ENCODE peak calls at places on chromosomes 6 and 20, in five cellular contexts. W is GM12878, L is HepG2, T is K562, Q is A549. I is an unnamed sample.

GRCh38 chr20:62060631-62061541 is 4.8 kb downstream of the TAF4 start:
- DNase-seq in L (no peak), Q (no peak), W (no peak), T (no peak), I (no peak)

GRCh38 chr6:155108070-155108815 is 113.1 kb downstream of the TIAM2 start:
- DNase-seq in T (peak), Q (no peak), L (no peak), W (no peak), I (peak)

GRCh38 chr6:136552054-136552453 is 1.8 kb upstream of the MAP7 start:
- DNase-seq in T (no peak), Q (no peak), W (no peak), L (no peak), I (no peak)

GRCh38 chr6:5249451-5250122 is 11.2 kb downstream of the LYRM4 start:
- DNase-seq in T (no peak), Q (no peak), W (no peak), L (no peak), I (no peak)

GRCh38 chr20:46626799-46627198 is 24.5 kb downstream of the SLC13A3 start:
- DNase-seq in Q (no peak), T (peak), W (no peak), L (no peak), I (no peak)

GRCh38 chr20:560680-561079 is 17.1 kb upstream of the CSNK2A1 start:
- DNase-seq in L (no peak), T (no peak), W (no peak), Q (no peak), I (no peak)

GRCh38 chr6:170010665-170011232 is 259.3 kb downstream of the ERMARD start:
- DNase-seq in W (no peak), Q (no peak), T (no peak), L (no peak), I (no peak)

GRCh38 chr6:118992186-118992795 is 57.3 kb upstream of the MCM9 start:
- DNase-seq in L (no peak), Q (no peak), T (no peak), W (no peak), I (no peak)

GRCh38 chr6:1904898-1905297 is 295.2 kb downstream of the FOXC1 start:
- DNase-seq in W (no peak), T (no peak), Q (no peak), L (no peak), I (no peak)

GRCh38 chr6:161295784-161296183 is 21.9 kb upstream of the AGPAT4 start:
- DNase-seq in W (no peak), Q (no peak), L (no peak), T (no peak), I (no peak)

GRCh38 chr20:48794360-48794759 is 33.4 kb downstream of the PREX1 start:
- DNase-seq in L (no peak), Q (no peak), W (no peak), T (no peak), I (no peak)

GRCh38 chr6:170149681-170150589 is 140.9 kb downstream of the DLL1 start:
- DNase-seq in T (no peak), L (no peak), W (no peak), Q (no peak), I (no peak)

GRCh38 chr6:20213271-20213798 is 1.1 kb upstream of the MBOAT1 start:
- DNase-seq in W (no peak), Q (no peak), T (peak), L (no peak), I (no peak)

GRCh38 chr6:7176208-7176607 is 68.4 kb downstream of the RREB1 start:
- DNase-seq in T (no peak), W (no peak), Q (no peak), L (no peak), I (no peak)

GRCh38 chr6:89503641-89504040 is 70.7 kb downstream of the ANKRD6 start:
- DNase-seq in Q (no peak), L (no peak), T (no peak), W (no peak), I (no peak)

GRCh38 chr20:18978311-18978710 is 164.7 kb downstream of the SCP2D1 start:
- DNase-seq in W (no peak), Q (no peak), L (no peak), T (no peak), I (no peak)

GRCh38 chr6:135331002-135331401 is 149.9 kb downstream of the MYB start:
- DNase-seq in Q (no peak), L (no peak), W (peak), T (no peak), I (no peak)

GRCh38 chr6:37868447-37868825 is 48.9 kb downstream of the ZFAND3 start:
- DNase-seq in L (no peak), T (no peak), Q (no peak), W (no peak), I (peak)

GRCh38 chr20:57380081-57380750 is 11.0 kb upstream of the RBM38 start:
- DNase-seq in Q (no peak), L (no peak), W (no peak), T (no peak), I (no peak)

GRCh38 chr6:167311286-167311685 is 13.6 kb upstream of the TTLL2 start:
- DNase-seq in L (no peak), Q (no peak), T (no peak), W (no peak), I (no peak)

GRCh38 chr6:93219447-93219846 is 199.9 kb downstream of the EPHA7 start:
- DNase-seq in T (no peak), Q (no peak), L (no peak), W (no peak), I (no peak)

GRCh38 chr6:36197739-36198221 is 1.2 kb downstream of the BRPF3 start:
- DNase-seq in W (no peak), T (peak), L (no peak), Q (no peak), I (peak)

GRCh38 chr6:132929141-132929540 is 114.8 kb downstream of the RPS12 start:
- DNase-seq in Q (no peak), T (no peak), W (no peak), L (no peak), I (no peak)

GRCh38 chr6:110595112-110595511 is 118.7 kb upstream of the SLC22A16 start:
- DNase-seq in T (no peak), Q (no peak), W (no peak), L (no peak), I (no peak)

GRCh38 chr6:110587328-110587727 is 110.9 kb upstream of the SLC22A16 start:
- DNase-seq in L (no peak), Q (no peak), W (no peak), T (no peak), I (no peak)

GRCh38 chr6:110589865-110590513 is 113.6 kb upstream of the SLC22A16 start:
- DNase-seq in T (no peak), W (peak), Q (no peak), L (no peak), I (no peak)

GRCh38 chr6:110593637-110594036 is 117.2 kb upstream of the SLC22A16 start:
- DNase-seq in Q (no peak), W (no peak), L (peak), T (no peak), I (no peak)

DNA sequence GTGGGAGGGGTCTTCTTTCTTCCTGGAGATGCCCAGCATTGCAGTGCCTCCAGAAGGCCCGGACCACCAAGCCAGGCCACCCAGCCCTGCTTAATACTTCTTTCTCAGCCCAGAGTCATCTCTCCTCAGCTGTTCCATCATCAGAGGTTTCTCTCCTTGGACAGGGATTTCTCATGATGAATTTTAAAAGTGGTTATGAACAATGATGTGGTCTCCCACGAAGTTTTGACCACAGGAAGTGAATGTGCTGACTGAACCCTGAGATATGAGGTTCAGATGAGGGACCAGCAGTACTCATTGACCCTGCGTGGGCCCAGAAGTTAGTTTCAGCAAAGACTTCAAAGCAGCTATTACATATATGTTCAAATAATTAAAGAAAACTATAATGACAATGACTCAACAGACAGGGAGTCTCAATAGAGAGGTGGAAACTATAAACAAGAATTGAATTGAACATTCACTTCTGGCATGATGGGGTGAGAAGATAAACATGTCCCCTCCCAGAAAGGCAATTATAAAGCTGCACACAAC is 114.5 kb upstream of the SLC22A16 start:
- DNase-seq in Q (no peak), T (no peak), W (peak), L (no peak), I (no peak)
- TF ChIP-seq MYC in Q (no peak), T (no peak), W (no peak), L (no peak), I (no peak)

DNA sequence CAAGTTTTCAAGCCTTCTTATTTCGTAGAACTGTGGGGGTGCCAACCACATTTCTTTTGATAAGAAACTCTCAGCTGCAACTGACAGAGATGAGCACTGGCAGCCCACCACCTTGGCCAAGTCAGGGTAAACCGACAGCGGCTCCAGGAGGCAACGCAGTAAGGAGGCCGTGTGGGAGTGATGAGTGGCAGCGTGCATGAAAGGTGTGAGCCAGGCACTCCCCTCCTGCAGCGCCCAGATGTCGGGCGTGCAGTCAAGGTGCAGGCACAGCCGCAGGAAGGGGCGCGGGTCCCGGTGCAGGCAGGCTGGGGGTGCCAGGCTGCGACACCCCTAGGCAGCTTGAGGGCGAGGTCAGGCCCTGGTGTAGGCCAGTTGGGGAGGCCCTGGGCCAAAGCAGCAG is 49.3 kb upstream of the HDAC2 start:
- DNase-seq in Q (no peak), T (no peak), L (no peak), W (no peak), I (no peak)
- H3K27ac ChIP-seq in Q (no peak), T (no peak), L (no peak), W (no peak), I (no peak)

DNA sequence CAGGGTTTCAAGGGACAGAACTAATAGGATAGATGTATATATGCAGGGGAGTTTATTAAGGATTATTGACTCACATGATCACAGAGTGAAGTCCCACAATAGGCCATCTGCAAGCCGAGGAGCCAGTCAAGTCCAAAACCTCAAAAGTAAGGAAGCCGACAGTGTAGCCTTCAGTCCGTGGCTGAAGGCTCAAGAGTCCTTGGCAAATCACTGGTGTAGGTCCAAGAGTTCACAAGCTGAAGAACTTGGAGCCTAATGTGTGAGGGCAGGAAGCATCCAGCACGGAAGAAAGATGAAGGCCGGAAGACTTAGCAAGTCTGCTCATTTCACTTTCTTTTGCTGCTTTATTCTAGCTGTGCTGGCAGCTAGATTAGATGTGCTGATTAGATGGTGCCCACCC is 128.0 kb downstream of the TNFRSF21 start:
- DNase-seq in L (no peak), T (no peak), Q (no peak), W (no peak), I (no peak)
- TF ChIP-seq MYC in L (no peak), T (no peak), Q (no peak), W (no peak), I (no peak)

GRCh38 chr6:27126815-27127537 is 120.5 kb upstream of the PRSS16 start:
- DNase-seq in L (peak), Q (peak), W (peak), T (peak), I (peak)
- H3K27ac ChIP-seq in L (no peak), Q (peak), W (peak), T (peak), I (no peak)

DNA sequence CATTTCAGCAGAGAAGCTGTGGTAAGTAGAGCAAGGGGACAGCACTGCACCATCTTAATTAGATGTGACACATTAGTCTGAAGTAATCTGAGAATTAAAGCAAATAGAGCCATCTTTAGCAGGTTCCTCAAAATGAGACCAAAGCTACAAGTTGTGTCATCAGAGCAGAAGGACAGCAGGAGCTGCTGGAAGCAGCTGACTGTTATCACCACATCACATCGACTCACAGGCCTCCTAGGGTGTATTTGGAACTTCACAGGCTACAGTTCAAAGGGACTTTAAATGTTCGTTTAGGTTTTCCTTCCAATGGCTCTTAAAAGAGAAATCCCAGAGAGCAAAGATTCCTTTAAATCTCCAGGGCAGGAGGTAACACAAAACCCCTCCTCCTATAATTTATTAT is 69.5 kb downstream of the LCA5 start:
- DNase-seq in L (peak), W (no peak), Q (no peak), T (peak), I (no peak)
- TF ChIP-seq MYC in L (no peak), W (no peak), Q (no peak), T (no peak), I (no peak)

I was measured in endothelial cell of umbilical vein.